ENCODE peak calls at places on chromosomes 11 and 22, in six cellular contexts. One of them, this sample, is unnamed.

GRCh38 chr11:62012451-62013265 is 45.2 kb upstream of the FTH1 start:
- DNase-seq in tibial nerve: no peak
- DNase-seq in heart left ventricle: no peak
- DNase-seq in CD4-positive, alpha-beta memory T cell: no peak
- DNase-seq in fibroblast of lung: peak; percentile 53
- DNase-seq in thoracic aorta: no peak
- DNase-seq in this sample: no peak

GRCh38 chr22:35938226-35938625 is 90.4 kb downstream of the RBFOX2 start:
- DNase-seq in tibial nerve: no peak
- DNase-seq in heart left ventricle: no peak
- DNase-seq in CD4-positive, alpha-beta memory T cell: no peak
- DNase-seq in fibroblast of lung: no peak
- DNase-seq in thoracic aorta: no peak
- DNase-seq in this sample: no peak

GRCh38 chr22:41523464-41524221 is 20.6 kb downstream of the POLR3H start:
- DNase-seq in tibial nerve: no peak
- DNase-seq in heart left ventricle: peak; percentile 45
- DNase-seq in CD4-positive, alpha-beta memory T cell: no peak
- DNase-seq in fibroblast of lung: peak; percentile 55
- DNase-seq in thoracic aorta: no peak
- DNase-seq in this sample: no peak

GRCh38 chr11:45885274-45885920 is at the start of gene MAPK8IP1:
- DNase-seq in tibial nerve: no peak
- DNase-seq in heart left ventricle: peak; percentile 55
- DNase-seq in CD4-positive, alpha-beta memory T cell: peak; percentile 47
- DNase-seq in fibroblast of lung: no peak
- DNase-seq in thoracic aorta: no peak
- DNase-seq in this sample: peak; percentile 56

GRCh38 chr11:65452806-65453490 is 30.4 kb downstream of the NEAT1 start:
- DNase-seq in tibial nerve: peak; percentile 14
- DNase-seq in heart left ventricle: no peak
- DNase-seq in CD4-positive, alpha-beta memory T cell: no peak
- DNase-seq in fibroblast of lung: peak; percentile 81
- DNase-seq in thoracic aorta: no peak
- DNase-seq in this sample: no peak

GRCh38 chr11:58508814-58509213 is 909 bp upstream of the OR5B21 start:
- DNase-seq in tibial nerve: no peak
- DNase-seq in heart left ventricle: no peak
- DNase-seq in CD4-positive, alpha-beta memory T cell: no peak
- DNase-seq in fibroblast of lung: no peak
- DNase-seq in thoracic aorta: no peak
- DNase-seq in this sample: no peak

GRCh38 chr11:269146-269890 is 8.9 kb upstream of the NLRP6 start:
- DNase-seq in tibial nerve: no peak
- DNase-seq in heart left ventricle: no peak
- DNase-seq in CD4-positive, alpha-beta memory T cell: peak; percentile 89
- DNase-seq in fibroblast of lung: no peak
- DNase-seq in thoracic aorta: no peak
- DNase-seq in this sample: no peak

GRCh38 chr11:125451400-125452124 is 44.5 kb downstream of the FEZ1 start:
- DNase-seq in tibial nerve: peak; percentile 52
- DNase-seq in heart left ventricle: peak; percentile 69
- DNase-seq in CD4-positive, alpha-beta memory T cell: no peak
- DNase-seq in fibroblast of lung: peak; percentile 25
- DNase-seq in thoracic aorta: no peak
- DNase-seq in this sample: no peak

GRCh38 chr11:17930544-17931144 is 82.2 kb downstream of the SERGEF start:
- DNase-seq in tibial nerve: no peak
- DNase-seq in heart left ventricle: no peak
- DNase-seq in CD4-positive, alpha-beta memory T cell: no peak
- DNase-seq in fibroblast of lung: no peak
- DNase-seq in thoracic aorta: no peak
- DNase-seq in this sample: no peak

GRCh38 chr11:64850979-64851567 is 6.6 kb upstream of the CDC42BPG start:
- DNase-seq in tibial nerve: no peak
- DNase-seq in heart left ventricle: no peak
- DNase-seq in CD4-positive, alpha-beta memory T cell: peak; percentile 52
- DNase-seq in fibroblast of lung: no peak
- DNase-seq in thoracic aorta: no peak
- DNase-seq in this sample: peak; percentile 53

GRCh38 chr22:37218399-37218770 is 6.1 kb upstream of the SSTR3 start:
- DNase-seq in tibial nerve: no peak
- DNase-seq in heart left ventricle: no peak
- DNase-seq in CD4-positive, alpha-beta memory T cell: no peak
- DNase-seq in fibroblast of lung: no peak
- DNase-seq in thoracic aorta: no peak
- DNase-seq in this sample: no peak

GRCh38 chr11:33262016-33262638 is 4.9 kb downstream of the HIPK3 start:
- DNase-seq in tibial nerve: no peak
- DNase-seq in heart left ventricle: no peak
- DNase-seq in CD4-positive, alpha-beta memory T cell: no peak
- DNase-seq in fibroblast of lung: peak; percentile 62
- DNase-seq in thoracic aorta: no peak
- DNase-seq in this sample: no peak

GRCh38 chr22:31244943-31245451 is 32.9 kb downstream of the LIMK2 start:
- DNase-seq in tibial nerve: no peak
- DNase-seq in heart left ventricle: no peak
- DNase-seq in CD4-positive, alpha-beta memory T cell: no peak
- DNase-seq in fibroblast of lung: peak; percentile 17
- DNase-seq in thoracic aorta: no peak
- DNase-seq in this sample: no peak

GRCh38 chr11:2751523-2752203 is 51.9 kb upstream of the KCNQ1OT1 start:
- DNase-seq in tibial nerve: no peak
- DNase-seq in heart left ventricle: peak; percentile 24
- DNase-seq in CD4-positive, alpha-beta memory T cell: no peak
- DNase-seq in fibroblast of lung: no peak
- DNase-seq in thoracic aorta: no peak
- DNase-seq in this sample: no peak

GRCh38 chr11:12329169-12329568 is 48.2 kb upstream of the PARVA start:
- DNase-seq in tibial nerve: no peak
- DNase-seq in heart left ventricle: no peak
- DNase-seq in CD4-positive, alpha-beta memory T cell: no peak
- DNase-seq in fibroblast of lung: no peak
- DNase-seq in thoracic aorta: no peak
- DNase-seq in this sample: no peak

GRCh38 chr11:35017528-35018342 is 101.3 kb downstream of the PDHX start:
- DNase-seq in tibial nerve: no peak
- DNase-seq in heart left ventricle: no peak
- DNase-seq in CD4-positive, alpha-beta memory T cell: no peak
- DNase-seq in fibroblast of lung: peak; percentile 72
- DNase-seq in thoracic aorta: no peak
- DNase-seq in this sample: no peak

GRCh38 chr11:74672956-74673895 is 58.0 kb downstream of the CHRDL2 start:
- DNase-seq in tibial nerve: no peak
- DNase-seq in heart left ventricle: peak; percentile 92
- DNase-seq in CD4-positive, alpha-beta memory T cell: no peak
- DNase-seq in fibroblast of lung: peak; percentile 97
- DNase-seq in thoracic aorta: peak; percentile 64
- DNase-seq in this sample: no peak

GRCh38 chr11:126497581-126498109 is 142.2 kb downstream of the ST3GAL4 start:
- DNase-seq in tibial nerve: no peak
- DNase-seq in heart left ventricle: no peak
- DNase-seq in CD4-positive, alpha-beta memory T cell: no peak
- DNase-seq in fibroblast of lung: no peak
- DNase-seq in thoracic aorta: no peak
- DNase-seq in this sample: no peak

GRCh38 chr11:40306938-40307548 is 1152.4 kb downstream of the LRRC4C start:
- DNase-seq in tibial nerve: no peak
- DNase-seq in heart left ventricle: no peak
- DNase-seq in CD4-positive, alpha-beta memory T cell: no peak
- DNase-seq in fibroblast of lung: peak; percentile 52
- DNase-seq in thoracic aorta: no peak
- DNase-seq in this sample: no peak

GRCh38 chr11:116500833-116501622 is 271.8 kb downstream of the BUD13 start:
- DNase-seq in tibial nerve: no peak
- DNase-seq in heart left ventricle: no peak
- DNase-seq in CD4-positive, alpha-beta memory T cell: no peak
- DNase-seq in fibroblast of lung: no peak
- DNase-seq in thoracic aorta: no peak
- DNase-seq in this sample: no peak

GRCh38 chr22:50312371-50312770 is 4.9 kb upstream of the PLXNB2 start:
- DNase-seq in tibial nerve: no peak
- DNase-seq in heart left ventricle: no peak
- DNase-seq in CD4-positive, alpha-beta memory T cell: no peak
- DNase-seq in fibroblast of lung: no peak
- DNase-seq in thoracic aorta: no peak
- DNase-seq in this sample: no peak

GRCh38 chr11:101866619-101867491 is 48.0 kb upstream of the CEP126 start:
- DNase-seq in tibial nerve: no peak
- DNase-seq in heart left ventricle: no peak
- DNase-seq in CD4-positive, alpha-beta memory T cell: no peak
- DNase-seq in fibroblast of lung: peak; percentile 84
- DNase-seq in thoracic aorta: no peak
- DNase-seq in this sample: no peak

GRCh38 chr22:36160499-36160942 is at the start of gene APOL3:
- DNase-seq in tibial nerve: peak; percentile 47
- DNase-seq in heart left ventricle: peak; percentile 88
- DNase-seq in CD4-positive, alpha-beta memory T cell: peak; percentile 54
- DNase-seq in fibroblast of lung: peak; percentile 34
- DNase-seq in thoracic aorta: no peak
- DNase-seq in this sample: no peak

GRCh38 chr22:30245181-30245984 is 1.2 kb downstream of the LIF start:
- DNase-seq in tibial nerve: no peak
- DNase-seq in heart left ventricle: no peak
- DNase-seq in CD4-positive, alpha-beta memory T cell: no peak
- DNase-seq in fibroblast of lung: no peak
- DNase-seq in thoracic aorta: no peak
- DNase-seq in this sample: no peak

GRCh38 chr22:38172489-38173155 is 9.0 kb downstream of the PLA2G6 start:
- DNase-seq in tibial nerve: no peak
- DNase-seq in heart left ventricle: peak; percentile 92
- DNase-seq in CD4-positive, alpha-beta memory T cell: peak; percentile 31
- DNase-seq in fibroblast of lung: peak; percentile 57
- DNase-seq in thoracic aorta: no peak
- DNase-seq in this sample: no peak

GRCh38 chr22:39731881-39732555 is 161.5 kb downstream of the CACNA1I start:
- DNase-seq in tibial nerve: no peak
- DNase-seq in heart left ventricle: no peak
- DNase-seq in CD4-positive, alpha-beta memory T cell: no peak
- DNase-seq in fibroblast of lung: no peak
- DNase-seq in thoracic aorta: no peak
- DNase-seq in this sample: no peak

GRCh38 chr11:3614742-3615171 is 27.0 kb downstream of the ART5 start:
- DNase-seq in tibial nerve: no peak
- DNase-seq in heart left ventricle: no peak
- DNase-seq in CD4-positive, alpha-beta memory T cell: peak; percentile 8
- DNase-seq in fibroblast of lung: no peak
- DNase-seq in thoracic aorta: no peak
- DNase-seq in this sample: peak; percentile 26

GRCh38 chr11:132650969-132651720 is 881.2 kb downstream of the OPCML start:
- DNase-seq in tibial nerve: no peak
- DNase-seq in heart left ventricle: no peak
- DNase-seq in CD4-positive, alpha-beta memory T cell: no peak
- DNase-seq in fibroblast of lung: no peak
- DNase-seq in thoracic aorta: no peak
- DNase-seq in this sample: no peak
- H3K9me3 ChIP-seq in tibial nerve: no peaks in the 10 kb centered on the region
- H3K9me3 ChIP-seq in heart left ventricle: no peaks in the 10 kb centered on the region
- H3K9me3 ChIP-seq in CD4-positive, alpha-beta memory T cell: no peaks in the 10 kb centered on the region
- H3K9me3 ChIP-seq in fibroblast of lung: no peaks in the 10 kb centered on the region
- H3K9me3 ChIP-seq in thoracic aorta: no peaks in the 10 kb centered on the region
- H3K9me3 ChIP-seq in this sample: no peaks in the 10 kb centered on the region

GRCh38 chr22:49040111-49040510 is 787.6 kb downstream of the BRD1 start:
- DNase-seq in tibial nerve: no peak
- DNase-seq in heart left ventricle: no peak
- DNase-seq in CD4-positive, alpha-beta memory T cell: no peak
- DNase-seq in fibroblast of lung: no peak
- DNase-seq in thoracic aorta: no peak
- DNase-seq in this sample: no peak
- H3K9me3 ChIP-seq in tibial nerve: no peaks in the 10 kb centered on the region
- H3K9me3 ChIP-seq in heart left ventricle: no peaks in the 10 kb centered on the region
- H3K9me3 ChIP-seq in CD4-positive, alpha-beta memory T cell: no peaks in the 10 kb centered on the region
- H3K9me3 ChIP-seq in fibroblast of lung: no peaks in the 10 kb centered on the region
- H3K9me3 ChIP-seq in thoracic aorta: no peaks in the 10 kb centered on the region
- H3K9me3 ChIP-seq in this sample: no peaks in the 10 kb centered on the region

GRCh38 chr11:127649958-127650357 is 649.4 kb upstream of the KIRREL3 start:
- DNase-seq in tibial nerve: no peak
- DNase-seq in heart left ventricle: no peak
- DNase-seq in CD4-positive, alpha-beta memory T cell: no peak
- DNase-seq in fibroblast of lung: no peak
- DNase-seq in thoracic aorta: no peak
- DNase-seq in this sample: no peak

GRCh38 chr11:127651175-127651887 is 650.8 kb upstream of the KIRREL3 start:
- DNase-seq in tibial nerve: no peak
- DNase-seq in heart left ventricle: no peak
- DNase-seq in CD4-positive, alpha-beta memory T cell: no peak
- DNase-seq in fibroblast of lung: peak; percentile 94
- DNase-seq in thoracic aorta: no peak
- DNase-seq in this sample: no peak

GRCh38 chr11:127656266-127656879 is 655.8 kb upstream of the KIRREL3 start:
- DNase-seq in tibial nerve: no peak
- DNase-seq in heart left ventricle: no peak
- DNase-seq in CD4-positive, alpha-beta memory T cell: no peak
- DNase-seq in fibroblast of lung: peak; percentile 42
- DNase-seq in thoracic aorta: no peak
- DNase-seq in this sample: no peak

GRCh38 chr11:127651888-127652221 is 651.3 kb upstream of the KIRREL3 start:
- DNase-seq in tibial nerve: no peak
- DNase-seq in heart left ventricle: no peak
- DNase-seq in CD4-positive, alpha-beta memory T cell: no peak
- DNase-seq in fibroblast of lung: peak; percentile 51
- DNase-seq in thoracic aorta: no peak
- DNase-seq in this sample: no peak

DNA sequence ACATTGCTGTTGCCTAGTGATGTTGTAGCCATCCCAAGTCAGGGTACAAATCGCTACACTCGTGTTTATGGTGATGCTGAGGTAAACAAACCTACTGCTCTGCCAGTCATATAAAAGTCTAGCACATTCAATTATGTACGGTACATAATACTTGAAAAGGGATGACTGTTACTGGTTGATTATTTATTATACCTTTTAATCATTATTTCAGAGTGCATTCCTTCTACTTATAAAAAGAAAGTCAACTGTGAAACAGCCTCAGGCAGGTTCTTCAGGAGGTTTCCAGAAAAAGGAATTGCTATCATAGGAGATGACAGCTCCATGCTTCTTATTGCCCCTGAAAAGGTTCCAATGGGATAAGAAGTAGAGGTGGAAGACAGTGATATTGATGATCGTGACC is 652.5 kb upstream of the KIRREL3 start:
- DNase-seq in tibial nerve: no peak
- DNase-seq in heart left ventricle: no peak
- DNase-seq in CD4-positive, alpha-beta memory T cell: no peak
- DNase-seq in fibroblast of lung: no peak
- DNase-seq in thoracic aorta: no peak
- DNase-seq in this sample: no peak
- H3K9me3 ChIP-seq in tibial nerve: no peaks in the 10 kb centered on the region
- H3K9me3 ChIP-seq in heart left ventricle: no peaks in the 10 kb centered on the region
- H3K9me3 ChIP-seq in CD4-positive, alpha-beta memory T cell: no peaks in the 10 kb centered on the region
- H3K9me3 ChIP-seq in fibroblast of lung: no peaks in the 10 kb centered on the region
- H3K9me3 ChIP-seq in thoracic aorta: no peaks in the 10 kb centered on the region
- H3K9me3 ChIP-seq in this sample: no peaks in the 10 kb centered on the region

DNA sequence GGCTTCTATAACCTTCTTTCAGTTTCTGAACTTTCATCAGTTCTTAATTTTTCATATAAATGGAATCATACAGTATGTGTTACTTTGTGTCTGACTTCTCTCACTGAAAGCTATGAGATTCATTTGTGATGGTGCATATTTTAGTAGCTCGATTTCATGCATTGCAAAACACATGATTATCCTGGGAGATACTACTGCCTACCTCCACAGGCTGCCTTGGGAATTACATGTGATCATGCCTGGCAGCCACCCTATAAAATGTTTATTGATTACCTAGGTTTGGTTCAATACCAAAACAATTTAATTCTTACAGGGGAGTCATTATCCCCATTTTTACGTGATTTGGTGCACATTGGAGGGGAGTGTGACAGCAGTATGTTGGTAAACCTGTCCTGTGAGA is 34.1 kb upstream of the PAK1 start:
- DNase-seq in tibial nerve: no peak
- DNase-seq in heart left ventricle: no peak
- DNase-seq in CD4-positive, alpha-beta memory T cell: no peak
- DNase-seq in fibroblast of lung: no peak
- DNase-seq in thoracic aorta: no peak
- DNase-seq in this sample: no peak
- H3K9me3 ChIP-seq in tibial nerve: no peaks in the 10 kb centered on the region
- H3K9me3 ChIP-seq in heart left ventricle: no peaks in the 10 kb centered on the region
- H3K9me3 ChIP-seq in CD4-positive, alpha-beta memory T cell: no peaks in the 10 kb centered on the region
- H3K9me3 ChIP-seq in fibroblast of lung: no peaks in the 10 kb centered on the region
- H3K9me3 ChIP-seq in thoracic aorta: no peaks in the 10 kb centered on the region
- H3K9me3 ChIP-seq in this sample: no peaks in the 10 kb centered on the region